ENCODE peak calls at places on chromosomes 6 and 20, in five cellular contexts. H, R, S, T and D are unnamed samples.

GRCh38 chr6:78942451-78942850 is 75.1 kb downstream of the IRAK1BP1 start:
- DNase-seq in R (no peak), H (no peak), S (no peak), T (no peak), D (no peak)

GRCh38 chr6:165805067-165805525 is 142.1 kb upstream of the PDE10A start:
- DNase-seq in S (no peak), T (no peak), R (no peak), H (no peak), D (no peak)

GRCh38 chr6:168538892-168539811 is 98.2 kb downstream of the SMOC2 start:
- DNase-seq in T (no peak), S (no peak), H (no peak), R (no peak), D (no peak)

GRCh38 chr6:108714012-108714773 is 134.0 kb upstream of the ARMC2 start:
- DNase-seq in H (no peak), T (no peak), S (no peak), R (peak; percentile 43), D (peak; percentile 26)

GRCh38 chr6:31963921-31964320 is 4.9 kb downstream of the SKIC2 start:
- DNase-seq in R (no peak), S (no peak), T (no peak), H (no peak), D (no peak)

GRCh38 chr6:13920584-13920983 is 4.2 kb upstream of the RNF182 start:
- DNase-seq in H (no peak), T (no peak), R (no peak), S (no peak), D (no peak)

GRCh38 chr20:22501566-22502344 is 82.6 kb downstream of the FOXA2 start:
- DNase-seq in H (no peak), S (no peak), T (no peak), R (no peak), D (no peak)

GRCh38 chr20:50744143-50744792 is 12.9 kb downstream of the PARD6B start:
- DNase-seq in S (no peak), T (peak; percentile 50), H (no peak), R (peak; percentile 74), D (no peak)

GRCh38 chr20:20181322-20181721 is 129.0 kb downstream of the CFAP61 start:
- DNase-seq in S (no peak), T (no peak), R (no peak), H (no peak), D (no peak)

GRCh38 chr6:35650015-35650414 is 38.7 kb downstream of the FKBP5 start:
- DNase-seq in H (no peak), S (no peak), T (no peak), R (no peak), D (no peak)

GRCh38 chr6:140915001-140915950 is 1217.4 kb upstream of the GJE1 start:
- DNase-seq in H (no peak), S (no peak), R (no peak), T (no peak), D (no peak)

GRCh38 chr6:49651239-49651638 is 14.6 kb upstream of the RHAG start:
- DNase-seq in H (no peak), R (no peak), T (no peak), S (no peak), D (no peak)

GRCh38 chr6:9307786-9308185 is 872.4 kb upstream of the SLC35B3 start:
- DNase-seq in R (no peak), S (no peak), H (no peak), T (no peak), D (no peak)

GRCh38 chr20:11274137-11274536 is 600.3 kb upstream of the JAG1 start:
- DNase-seq in S (no peak), T (no peak), H (no peak), R (no peak), D (peak; percentile 7)

GRCh38 chr6:2632943-2633584 is 117.7 kb downstream of the MYLK4 start:
- DNase-seq in T (no peak), R (no peak), S (no peak), H (no peak), D (no peak)

GRCh38 chr20:42274977-42275376 is 656.8 kb upstream of the CHD6 start:
- DNase-seq in R (no peak), T (no peak), H (no peak), S (no peak), D (no peak)

GRCh38 chr6:16239090-16239797 is 857 bp downstream of the GMPR start:
- DNase-seq in S (peak; percentile 28), T (no peak), H (no peak), R (peak; percentile 58), D (no peak)

GRCh38 chr20:3839328-3839727 is 7.3 kb upstream of the MAVS start:
- DNase-seq in H (no peak), T (no peak), R (no peak), S (no peak), D (peak; percentile 65)

GRCh38 chr6:1335367-1336037 is 23.6 kb downstream of the FOXQ1 start:
- DNase-seq in H (no peak), T (peak; percentile 83), R (no peak), S (peak; percentile 96), D (no peak)

GRCh38 chr6:27503436-27504030 is 30.6 kb upstream of the ZNF184 start:
- DNase-seq in S (no peak), H (peak; percentile 42), R (peak; percentile 79), T (peak; percentile 49), D (peak; percentile 79)

GRCh38 chr6:93676506-93676905 is 257.1 kb upstream of the EPHA7 start:
- DNase-seq in T (no peak), S (no peak), R (no peak), H (no peak), D (no peak)

GRCh38 chr6:28553986-28554881 is 28.6 kb downstream of the GPX5 start:
- DNase-seq in T (no peak), H (no peak), R (no peak), S (no peak), D (no peak)

GRCh38 chr6:149979293-149979692 is 15.6 kb downstream of the ULBP1 start:
- DNase-seq in T (no peak), H (no peak), R (no peak), S (no peak), D (no peak)

GRCh38 chr6:40256831-40257230 is 322.6 kb upstream of the MOCS1 start:
- DNase-seq in S (no peak), H (no peak), R (no peak), T (no peak), D (no peak)

GRCh38 chr6:91081452-91082067 is 494.7 kb upstream of the MAP3K7 start:
- DNase-seq in R (no peak), T (no peak), S (peak; percentile 31), H (no peak), D (no peak)

GRCh38 chr20:10618611-10619245 is 55.1 kb downstream of the JAG1 start:
- DNase-seq in R (no peak), T (no peak), S (no peak), H (no peak), D (no peak)

DNA sequence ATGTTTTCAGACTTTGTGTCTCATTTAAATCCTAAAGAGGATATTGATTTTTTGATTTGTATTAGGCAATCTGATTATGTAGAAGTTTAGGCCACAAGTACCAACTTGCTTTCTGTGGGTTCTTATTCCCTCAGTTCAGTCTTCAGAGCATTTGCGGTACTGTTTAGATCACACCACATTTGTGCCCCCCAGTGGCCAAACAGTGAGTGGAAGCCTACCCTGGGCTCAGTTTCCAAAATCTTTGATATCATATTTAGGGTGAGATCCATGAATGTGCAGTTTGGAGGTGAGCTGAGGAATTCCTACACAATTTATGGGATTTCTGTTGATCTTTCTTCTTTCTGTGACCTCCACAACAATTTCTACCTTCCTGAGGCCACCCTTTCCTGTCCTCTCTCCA is 92.3 kb upstream of the FUT9 start:
- DNase-seq in H (no peak), T (no peak), S (no peak), R (no peak), D (peak; percentile 7)
- TF ChIP-seq CTCF in H (no peak), T (no peak), S (peak; percentile 16), R (no peak), D (peak; percentile 44)

GRCh38 chr6:3733321-3733925 is 18.1 kb downstream of the PXDC1 start:
- DNase-seq in R (no peak), S (no peak), H (no peak), T (no peak), D (no peak)

GRCh38 chr6:3731700-3732099 is 19.8 kb downstream of the PXDC1 start:
- DNase-seq in R (no peak), H (no peak), T (no peak), S (no peak), D (no peak)

GRCh38 chr6:3732345-3733141 is 19.0 kb downstream of the PXDC1 start:
- DNase-seq in H (peak; percentile 58), S (no peak), R (peak; percentile 79), T (peak; percentile 69), D (peak; percentile 63)

GRCh38 chr6:3735029-3735605 is 16.4 kb downstream of the PXDC1 start:
- DNase-seq in H (no peak), S (no peak), R (no peak), T (no peak), D (no peak)

GRCh38 chr6:3734023-3734422 is 17.5 kb downstream of the PXDC1 start:
- DNase-seq in H (no peak), R (no peak), T (no peak), S (no peak), D (no peak)
- H3K36me3 ChIP-seq in H (no peaks in the 10 kb centered on the region), R (no peaks in the 10 kb centered on the region), T (peaks cover 22% of the 10 kb centered on the region), S (peaks cover 3% of the 10 kb centered on the region), D (no peaks in the 10 kb centered on the region)

DNA sequence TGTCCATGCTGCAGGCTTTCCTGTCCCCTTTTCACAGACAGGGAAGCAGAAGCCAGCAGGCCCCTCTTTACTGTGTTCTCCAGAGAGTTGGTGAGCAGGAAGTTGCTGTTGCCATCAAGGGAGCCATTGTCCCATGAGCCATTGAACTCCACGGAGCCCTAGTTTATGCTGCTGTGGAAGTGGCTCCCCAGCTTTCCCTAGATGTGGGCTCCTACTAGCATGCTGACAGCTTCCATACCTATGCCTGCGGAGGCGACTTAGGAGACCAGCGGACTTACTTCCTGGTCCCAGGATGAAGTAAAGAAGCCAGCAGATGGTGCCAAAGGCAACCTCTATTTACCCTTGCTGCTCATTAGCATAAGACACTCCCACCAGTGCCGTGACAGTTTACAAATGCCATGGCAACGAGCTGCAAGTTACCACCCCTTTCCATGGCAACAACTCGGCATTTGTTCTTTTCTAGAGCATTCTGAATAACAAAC is 30.8 kb upstream of the FKBP1A start:
- DNase-seq in S (no peak), H (no peak), T (peak; percentile 51), R (no peak), D (peak; percentile 46)
- TF ChIP-seq CTCF in S (no peak), H (peak; percentile 45), T (no peak), R (no peak), D (peak; percentile 48)

GRCh38 chr20:4883546-4883945 is 117.8 kb downstream of the SLC23A2 start:
- DNase-seq in R (no peak), S (no peak), T (no peak), H (no peak), D (no peak)

GRCh38 chr20:4887586-4887985 is 113.7 kb downstream of the SLC23A2 start:
- DNase-seq in H (no peak), S (no peak), T (no peak), R (no peak), D (no peak)

GRCh38 chr20:4886771-4887527 is 114.4 kb downstream of the SLC23A2 start:
- DNase-seq in S (no peak), H (no peak), T (no peak), R (no peak), D (no peak)

GRCh38 chr20:4883051-4883450 is 118.3 kb downstream of the SLC23A2 start:
- DNase-seq in T (no peak), R (no peak), S (no peak), H (no peak), D (no peak)

DNA sequence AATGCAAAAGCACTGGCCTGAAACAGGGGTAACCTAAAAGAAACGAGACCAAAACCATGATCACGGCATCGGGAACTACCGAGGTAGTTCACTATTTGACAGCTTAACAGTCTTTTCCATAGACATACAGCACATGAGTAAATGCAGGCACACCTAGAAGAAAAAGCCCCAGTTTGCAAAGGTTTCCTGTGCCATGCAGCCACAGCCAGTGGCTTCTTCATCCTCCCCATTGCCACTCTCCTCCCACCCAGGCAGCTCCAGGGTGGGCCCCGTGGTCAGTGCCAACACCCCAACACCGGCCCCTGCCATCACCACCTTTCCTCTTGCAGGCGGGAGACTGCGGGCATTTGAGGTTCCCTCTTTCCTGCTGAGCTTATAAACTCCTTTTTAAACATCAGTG is 115.4 kb downstream of the SLC23A2 start:
- DNase-seq in H (no peak), R (no peak), T (no peak), S (no peak), D (no peak)
- H3K36me3 ChIP-seq in H (no peaks in the 10 kb centered on the region), R (no peaks in the 10 kb centered on the region), T (peaks cover 7% of the 10 kb centered on the region), S (no peaks in the 10 kb centered on the region), D (peaks cover 76% of the 10 kb centered on the region)